ENCODE peak calls at places on chromosome 17, in ten cellular contexts. One of them, this sample, is unnamed.

GRCh38 chr17:35871415-35871814 is 2.7 kb upstream of the HEATR9 start:
- DNase-seq in chondrocyte: no peak
- DNase-seq in GM04504: no peak
- DNase-seq in stimulated activated CD4-positive, alpha-beta T cell treated with anti-CD3 and anti-CD28 coated beads, TNF-alpha, amount 100 ng/mL, for 24 hours: no peak
- DNase-seq in foreskin fibroblast: no peak
- DNase-seq in activated naive CD8-positive, alpha-beta T cell treated with anti-CD3 and anti-CD28 coated beads, Interleukin-2, amount 50 U/mL, for 24 hours: no peak
- DNase-seq in Daoy: no peak
- DNase-seq in GM10248: no peak
- DNase-seq in HEK293T: peak; percentile 12
- DNase-seq in EL: no peak
- DNase-seq in this sample: no peak

GRCh38 chr17:6244253-6244652 is 174.1 kb downstream of the WSCD1 start:
- DNase-seq in GM04504: no peak
- DNase-seq in GM10248: no peak
- DNase-seq in EL: no peak
- DNase-seq in activated naive CD8-positive, alpha-beta T cell treated with anti-CD3 and anti-CD28 coated beads, Interleukin-2, amount 50 U/mL, for 24 hours: no peak
- DNase-seq in HEK293T: no peak
- DNase-seq in chondrocyte: no peak
- DNase-seq in foreskin fibroblast: no peak
- DNase-seq in Daoy: no peak
- DNase-seq in stimulated activated CD4-positive, alpha-beta T cell treated with anti-CD3 and anti-CD28 coated beads, TNF-alpha, amount 100 ng/mL, for 24 hours: no peak
- DNase-seq in this sample: no peak

GRCh38 chr17:66431910-66432309 is 129.5 kb downstream of the PRKCA start:
- DNase-seq in GM04504: peak; percentile 64
- DNase-seq in stimulated activated CD4-positive, alpha-beta T cell treated with anti-CD3 and anti-CD28 coated beads, TNF-alpha, amount 100 ng/mL, for 24 hours: no peak
- DNase-seq in foreskin fibroblast: peak; percentile 52
- DNase-seq in GM10248: no peak
- DNase-seq in Daoy: peak; percentile 44
- DNase-seq in chondrocyte: no peak
- DNase-seq in HEK293T: no peak
- DNase-seq in activated naive CD8-positive, alpha-beta T cell treated with anti-CD3 and anti-CD28 coated beads, Interleukin-2, amount 50 U/mL, for 24 hours: no peak
- DNase-seq in EL: peak; percentile 85
- DNase-seq in this sample: no peak

GRCh38 chr17:11454096-11454495 is 144.2 kb upstream of the DNAH9 start:
- DNase-seq in GM04504: no peak
- DNase-seq in chondrocyte: no peak
- DNase-seq in Daoy: no peak
- DNase-seq in foreskin fibroblast: no peak
- DNase-seq in stimulated activated CD4-positive, alpha-beta T cell treated with anti-CD3 and anti-CD28 coated beads, TNF-alpha, amount 100 ng/mL, for 24 hours: no peak
- DNase-seq in EL: no peak
- DNase-seq in GM10248: no peak
- DNase-seq in HEK293T: no peak
- DNase-seq in activated naive CD8-positive, alpha-beta T cell treated with anti-CD3 and anti-CD28 coated beads, Interleukin-2, amount 50 U/mL, for 24 hours: no peak
- DNase-seq in this sample: no peak

GRCh38 chr17:42458497-42459255 is at the start of gene ATP6V0A1:
- DNase-seq in stimulated activated CD4-positive, alpha-beta T cell treated with anti-CD3 and anti-CD28 coated beads, TNF-alpha, amount 100 ng/mL, for 24 hours: peak; percentile 84
- DNase-seq in activated naive CD8-positive, alpha-beta T cell treated with anti-CD3 and anti-CD28 coated beads, Interleukin-2, amount 50 U/mL, for 24 hours: peak; percentile 95
- DNase-seq in GM04504: peak; percentile 59
- DNase-seq in EL: peak; percentile 88
- DNase-seq in chondrocyte: peak; percentile 95
- DNase-seq in foreskin fibroblast: peak; percentile 82
- DNase-seq in Daoy: peak; percentile 87
- DNase-seq in HEK293T: peak; percentile 96
- DNase-seq in GM10248: peak; percentile 94
- DNase-seq in this sample: peak; percentile 90

GRCh38 chr17:55238931-55239297 is 25.8 kb upstream of the HLF start:
- DNase-seq in chondrocyte: no peak
- DNase-seq in activated naive CD8-positive, alpha-beta T cell treated with anti-CD3 and anti-CD28 coated beads, Interleukin-2, amount 50 U/mL, for 24 hours: no peak
- DNase-seq in foreskin fibroblast: no peak
- DNase-seq in stimulated activated CD4-positive, alpha-beta T cell treated with anti-CD3 and anti-CD28 coated beads, TNF-alpha, amount 100 ng/mL, for 24 hours: no peak
- DNase-seq in HEK293T: peak; percentile 34
- DNase-seq in GM10248: no peak
- DNase-seq in Daoy: peak; percentile 2
- DNase-seq in GM04504: no peak
- DNase-seq in EL: no peak
- DNase-seq in this sample: no peak

GRCh38 chr17:74702132-74702876 is 10.4 kb downstream of the CD300LF start:
- DNase-seq in EL: no peak
- DNase-seq in Daoy: no peak
- DNase-seq in foreskin fibroblast: no peak
- DNase-seq in HEK293T: no peak
- DNase-seq in chondrocyte: no peak
- DNase-seq in stimulated activated CD4-positive, alpha-beta T cell treated with anti-CD3 and anti-CD28 coated beads, TNF-alpha, amount 100 ng/mL, for 24 hours: no peak
- DNase-seq in GM04504: no peak
- DNase-seq in activated naive CD8-positive, alpha-beta T cell treated with anti-CD3 and anti-CD28 coated beads, Interleukin-2, amount 50 U/mL, for 24 hours: no peak
- DNase-seq in GM10248: no peak
- DNase-seq in this sample: no peak

GRCh38 chr17:38747385-38748328 is 479 bp downstream of the PCGF2 start:
- DNase-seq in foreskin fibroblast: no peak
- DNase-seq in HEK293T: no peak
- DNase-seq in GM04504: no peak
- DNase-seq in stimulated activated CD4-positive, alpha-beta T cell treated with anti-CD3 and anti-CD28 coated beads, TNF-alpha, amount 100 ng/mL, for 24 hours: no peak
- DNase-seq in GM10248: peak; percentile 76
- DNase-seq in EL: no peak
- DNase-seq in Daoy: peak; percentile 39
- DNase-seq in activated naive CD8-positive, alpha-beta T cell treated with anti-CD3 and anti-CD28 coated beads, Interleukin-2, amount 50 U/mL, for 24 hours: peak; percentile 29
- DNase-seq in chondrocyte: no peak
- DNase-seq in this sample: peak; percentile 49

GRCh38 chr17:60390223-60390622 is 1.7 kb downstream of the USP32 start:
- DNase-seq in foreskin fibroblast: peak; percentile 71
- DNase-seq in stimulated activated CD4-positive, alpha-beta T cell treated with anti-CD3 and anti-CD28 coated beads, TNF-alpha, amount 100 ng/mL, for 24 hours: no peak
- DNase-seq in activated naive CD8-positive, alpha-beta T cell treated with anti-CD3 and anti-CD28 coated beads, Interleukin-2, amount 50 U/mL, for 24 hours: no peak
- DNase-seq in HEK293T: no peak
- DNase-seq in EL: peak; percentile 83
- DNase-seq in GM10248: no peak
- DNase-seq in GM04504: peak; percentile 59
- DNase-seq in chondrocyte: no peak
- DNase-seq in Daoy: peak; percentile 41
- DNase-seq in this sample: no peak

GRCh38 chr17:80564545-80564944 is 19.9 kb downstream of the RPTOR start:
- DNase-seq in stimulated activated CD4-positive, alpha-beta T cell treated with anti-CD3 and anti-CD28 coated beads, TNF-alpha, amount 100 ng/mL, for 24 hours: no peak
- DNase-seq in chondrocyte: no peak
- DNase-seq in HEK293T: no peak
- DNase-seq in EL: no peak
- DNase-seq in Daoy: no peak
- DNase-seq in GM10248: no peak
- DNase-seq in activated naive CD8-positive, alpha-beta T cell treated with anti-CD3 and anti-CD28 coated beads, Interleukin-2, amount 50 U/mL, for 24 hours: no peak
- DNase-seq in foreskin fibroblast: no peak
- DNase-seq in GM04504: no peak
- DNase-seq in this sample: no peak

GRCh38 chr17:12928736-12929135 is 89.1 kb downstream of the ELAC2 start:
- DNase-seq in Daoy: peak; percentile 25
- DNase-seq in HEK293T: no peak
- DNase-seq in activated naive CD8-positive, alpha-beta T cell treated with anti-CD3 and anti-CD28 coated beads, Interleukin-2, amount 50 U/mL, for 24 hours: no peak
- DNase-seq in chondrocyte: no peak
- DNase-seq in GM04504: no peak
- DNase-seq in GM10248: no peak
- DNase-seq in EL: peak; percentile 10
- DNase-seq in foreskin fibroblast: no peak
- DNase-seq in stimulated activated CD4-positive, alpha-beta T cell treated with anti-CD3 and anti-CD28 coated beads, TNF-alpha, amount 100 ng/mL, for 24 hours: no peak
- DNase-seq in this sample: no peak

GRCh38 chr17:64499805-64500486 is 3.1 kb upstream of the POLG2 start:
- DNase-seq in chondrocyte: no peak
- DNase-seq in EL: peak; percentile 44
- DNase-seq in foreskin fibroblast: no peak
- DNase-seq in stimulated activated CD4-positive, alpha-beta T cell treated with anti-CD3 and anti-CD28 coated beads, TNF-alpha, amount 100 ng/mL, for 24 hours: no peak
- DNase-seq in activated naive CD8-positive, alpha-beta T cell treated with anti-CD3 and anti-CD28 coated beads, Interleukin-2, amount 50 U/mL, for 24 hours: no peak
- DNase-seq in HEK293T: no peak
- DNase-seq in Daoy: no peak
- DNase-seq in GM04504: no peak
- DNase-seq in GM10248: no peak
- DNase-seq in this sample: no peak

GRCh38 chr17:64491034-64491860 is 5.6 kb downstream of the POLG2 start:
- DNase-seq in Daoy: peak; percentile 46
- DNase-seq in HEK293T: no peak
- DNase-seq in EL: peak; percentile 34
- DNase-seq in chondrocyte: no peak
- DNase-seq in activated naive CD8-positive, alpha-beta T cell treated with anti-CD3 and anti-CD28 coated beads, Interleukin-2, amount 50 U/mL, for 24 hours: peak; percentile 58
- DNase-seq in foreskin fibroblast: no peak
- DNase-seq in GM10248: no peak
- DNase-seq in GM04504: no peak
- DNase-seq in stimulated activated CD4-positive, alpha-beta T cell treated with anti-CD3 and anti-CD28 coated beads, TNF-alpha, amount 100 ng/mL, for 24 hours: no peak
- DNase-seq in this sample: no peak

GRCh38 chr17:39461911-39462641 is 790 bp downstream of the CDK12 start:
- DNase-seq in activated naive CD8-positive, alpha-beta T cell treated with anti-CD3 and anti-CD28 coated beads, Interleukin-2, amount 50 U/mL, for 24 hours: no peak
- DNase-seq in EL: no peak
- DNase-seq in Daoy: no peak
- DNase-seq in foreskin fibroblast: peak; percentile 58
- DNase-seq in HEK293T: no peak
- DNase-seq in GM04504: peak; percentile 37
- DNase-seq in GM10248: peak; percentile 82
- DNase-seq in chondrocyte: peak; percentile 52
- DNase-seq in stimulated activated CD4-positive, alpha-beta T cell treated with anti-CD3 and anti-CD28 coated beads, TNF-alpha, amount 100 ng/mL, for 24 hours: peak; percentile 54
- DNase-seq in this sample: no peak

GRCh38 chr17:49597928-49598655 is 22.4 kb downstream of the NXPH3 start:
- DNase-seq in GM10248: no peak
- DNase-seq in HEK293T: no peak
- DNase-seq in foreskin fibroblast: no peak
- DNase-seq in stimulated activated CD4-positive, alpha-beta T cell treated with anti-CD3 and anti-CD28 coated beads, TNF-alpha, amount 100 ng/mL, for 24 hours: no peak
- DNase-seq in GM04504: no peak
- DNase-seq in Daoy: no peak
- DNase-seq in activated naive CD8-positive, alpha-beta T cell treated with anti-CD3 and anti-CD28 coated beads, Interleukin-2, amount 50 U/mL, for 24 hours: no peak
- DNase-seq in chondrocyte: no peak
- DNase-seq in EL: no peak
- DNase-seq in this sample: no peak

GRCh38 chr17:55688057-55688456 is 34.6 kb downstream of the TMEM100 start:
- DNase-seq in Daoy: no peak
- DNase-seq in GM04504: no peak
- DNase-seq in chondrocyte: no peak
- DNase-seq in stimulated activated CD4-positive, alpha-beta T cell treated with anti-CD3 and anti-CD28 coated beads, TNF-alpha, amount 100 ng/mL, for 24 hours: no peak
- DNase-seq in activated naive CD8-positive, alpha-beta T cell treated with anti-CD3 and anti-CD28 coated beads, Interleukin-2, amount 50 U/mL, for 24 hours: no peak
- DNase-seq in EL: no peak
- DNase-seq in HEK293T: no peak
- DNase-seq in GM10248: no peak
- DNase-seq in foreskin fibroblast: no peak
- DNase-seq in this sample: no peak

GRCh38 chr17:77451894-77452852 is 311.4 kb downstream of the SEC14L1 start:
- DNase-seq in activated naive CD8-positive, alpha-beta T cell treated with anti-CD3 and anti-CD28 coated beads, Interleukin-2, amount 50 U/mL, for 24 hours: peak; percentile 64
- DNase-seq in chondrocyte: no peak
- DNase-seq in stimulated activated CD4-positive, alpha-beta T cell treated with anti-CD3 and anti-CD28 coated beads, TNF-alpha, amount 100 ng/mL, for 24 hours: no peak
- DNase-seq in GM04504: no peak
- DNase-seq in foreskin fibroblast: peak; percentile 76
- DNase-seq in HEK293T: no peak
- DNase-seq in Daoy: peak; percentile 84
- DNase-seq in GM10248: no peak
- DNase-seq in EL: peak; percentile 82
- DNase-seq in this sample: no peak

GRCh38 chr17:80474231-80474932 is 2.0 kb downstream of the NPTX1 start:
- DNase-seq in stimulated activated CD4-positive, alpha-beta T cell treated with anti-CD3 and anti-CD28 coated beads, TNF-alpha, amount 100 ng/mL, for 24 hours: no peak
- DNase-seq in chondrocyte: no peak
- DNase-seq in foreskin fibroblast: no peak
- DNase-seq in GM10248: no peak
- DNase-seq in GM04504: no peak
- DNase-seq in activated naive CD8-positive, alpha-beta T cell treated with anti-CD3 and anti-CD28 coated beads, Interleukin-2, amount 50 U/mL, for 24 hours: no peak
- DNase-seq in EL: peak; percentile 60
- DNase-seq in HEK293T: peak; percentile 75
- DNase-seq in Daoy: no peak
- DNase-seq in this sample: peak; percentile 58

GRCh38 chr17:78997881-78998280 is 11.7 kb downstream of the CANT1 start:
- DNase-seq in EL: no peak
- DNase-seq in foreskin fibroblast: no peak
- DNase-seq in chondrocyte: no peak
- DNase-seq in stimulated activated CD4-positive, alpha-beta T cell treated with anti-CD3 and anti-CD28 coated beads, TNF-alpha, amount 100 ng/mL, for 24 hours: no peak
- DNase-seq in Daoy: no peak
- DNase-seq in GM04504: no peak
- DNase-seq in activated naive CD8-positive, alpha-beta T cell treated with anti-CD3 and anti-CD28 coated beads, Interleukin-2, amount 50 U/mL, for 24 hours: no peak
- DNase-seq in GM10248: no peak
- DNase-seq in HEK293T: no peak
- DNase-seq in this sample: no peak

GRCh38 chr17:63170795-63171194 is 204.8 kb downstream of the TANC2 start:
- DNase-seq in HEK293T: no peak
- DNase-seq in GM04504: no peak
- DNase-seq in chondrocyte: no peak
- DNase-seq in stimulated activated CD4-positive, alpha-beta T cell treated with anti-CD3 and anti-CD28 coated beads, TNF-alpha, amount 100 ng/mL, for 24 hours: no peak
- DNase-seq in activated naive CD8-positive, alpha-beta T cell treated with anti-CD3 and anti-CD28 coated beads, Interleukin-2, amount 50 U/mL, for 24 hours: no peak
- DNase-seq in Daoy: no peak
- DNase-seq in GM10248: no peak
- DNase-seq in EL: no peak
- DNase-seq in foreskin fibroblast: no peak
- DNase-seq in this sample: no peak

GRCh38 chr17:19409509-19409908 is 1.5 kb upstream of the RNF112 start:
- DNase-seq in stimulated activated CD4-positive, alpha-beta T cell treated with anti-CD3 and anti-CD28 coated beads, TNF-alpha, amount 100 ng/mL, for 24 hours: no peak
- DNase-seq in foreskin fibroblast: peak; percentile 76
- DNase-seq in GM04504: no peak
- DNase-seq in HEK293T: no peak
- DNase-seq in chondrocyte: no peak
- DNase-seq in GM10248: no peak
- DNase-seq in activated naive CD8-positive, alpha-beta T cell treated with anti-CD3 and anti-CD28 coated beads, Interleukin-2, amount 50 U/mL, for 24 hours: no peak
- DNase-seq in EL: peak; percentile 92
- DNase-seq in Daoy: peak; percentile 89
- DNase-seq in this sample: no peak

GRCh38 chr17:42227849-42228696 is 33.8 kb upstream of the GHDC start:
- DNase-seq in Daoy: no peak
- DNase-seq in chondrocyte: no peak
- DNase-seq in EL: peak; percentile 16
- DNase-seq in activated naive CD8-positive, alpha-beta T cell treated with anti-CD3 and anti-CD28 coated beads, Interleukin-2, amount 50 U/mL, for 24 hours: no peak
- DNase-seq in GM10248: no peak
- DNase-seq in stimulated activated CD4-positive, alpha-beta T cell treated with anti-CD3 and anti-CD28 coated beads, TNF-alpha, amount 100 ng/mL, for 24 hours: no peak
- DNase-seq in HEK293T: no peak
- DNase-seq in foreskin fibroblast: no peak
- DNase-seq in GM04504: no peak
- DNase-seq in this sample: no peak

GRCh38 chr17:77454560-77455095 is 313.9 kb downstream of the SEC14L1 start:
- DNase-seq in GM10248: no peak
- DNase-seq in GM04504: no peak
- DNase-seq in HEK293T: no peak
- DNase-seq in activated naive CD8-positive, alpha-beta T cell treated with anti-CD3 and anti-CD28 coated beads, Interleukin-2, amount 50 U/mL, for 24 hours: no peak
- DNase-seq in Daoy: no peak
- DNase-seq in foreskin fibroblast: no peak
- DNase-seq in stimulated activated CD4-positive, alpha-beta T cell treated with anti-CD3 and anti-CD28 coated beads, TNF-alpha, amount 100 ng/mL, for 24 hours: no peak
- DNase-seq in chondrocyte: no peak
- DNase-seq in EL: no peak
- DNase-seq in this sample: no peak

GRCh38 chr17:63751806-63752205 is 10.2 kb upstream of the STRADA start:
- DNase-seq in activated naive CD8-positive, alpha-beta T cell treated with anti-CD3 and anti-CD28 coated beads, Interleukin-2, amount 50 U/mL, for 24 hours: no peak
- DNase-seq in GM10248: peak; percentile 21
- DNase-seq in GM04504: no peak
- DNase-seq in EL: no peak
- DNase-seq in stimulated activated CD4-positive, alpha-beta T cell treated with anti-CD3 and anti-CD28 coated beads, TNF-alpha, amount 100 ng/mL, for 24 hours: no peak
- DNase-seq in HEK293T: no peak
- DNase-seq in Daoy: no peak
- DNase-seq in chondrocyte: no peak
- DNase-seq in foreskin fibroblast: no peak
- DNase-seq in this sample: peak; percentile 62

GRCh38 chr17:17044846-17045561 is 2.7 kb downstream of the MPRIP start:
- DNase-seq in foreskin fibroblast: peak; percentile 61
- DNase-seq in GM04504: peak; percentile 50
- DNase-seq in GM10248: no peak
- DNase-seq in HEK293T: no peak
- DNase-seq in chondrocyte: peak; percentile 49
- DNase-seq in EL: peak; percentile 86
- DNase-seq in stimulated activated CD4-positive, alpha-beta T cell treated with anti-CD3 and anti-CD28 coated beads, TNF-alpha, amount 100 ng/mL, for 24 hours: no peak
- DNase-seq in Daoy: peak; percentile 79
- DNase-seq in activated naive CD8-positive, alpha-beta T cell treated with anti-CD3 and anti-CD28 coated beads, Interleukin-2, amount 50 U/mL, for 24 hours: no peak
- DNase-seq in this sample: peak; percentile 67

GRCh38 chr17:62140376-62140775 is 75.3 kb upstream of the MED13 start:
- DNase-seq in HEK293T: no peak
- DNase-seq in foreskin fibroblast: no peak
- DNase-seq in EL: no peak
- DNase-seq in activated naive CD8-positive, alpha-beta T cell treated with anti-CD3 and anti-CD28 coated beads, Interleukin-2, amount 50 U/mL, for 24 hours: no peak
- DNase-seq in stimulated activated CD4-positive, alpha-beta T cell treated with anti-CD3 and anti-CD28 coated beads, TNF-alpha, amount 100 ng/mL, for 24 hours: no peak
- DNase-seq in GM10248: no peak
- DNase-seq in GM04504: no peak
- DNase-seq in chondrocyte: no peak
- DNase-seq in Daoy: no peak
- DNase-seq in this sample: no peak

GRCh38 chr17:77445908-77446535 is 305.3 kb downstream of the SEC14L1 start:
- DNase-seq in GM04504: no peak
- DNase-seq in activated naive CD8-positive, alpha-beta T cell treated with anti-CD3 and anti-CD28 coated beads, Interleukin-2, amount 50 U/mL, for 24 hours: no peak
- DNase-seq in Daoy: no peak
- DNase-seq in HEK293T: no peak
- DNase-seq in chondrocyte: no peak
- DNase-seq in EL: no peak
- DNase-seq in stimulated activated CD4-positive, alpha-beta T cell treated with anti-CD3 and anti-CD28 coated beads, TNF-alpha, amount 100 ng/mL, for 24 hours: no peak
- DNase-seq in GM10248: no peak
- DNase-seq in foreskin fibroblast: no peak
- DNase-seq in this sample: peak; percentile 82

GRCh38 chr17:29734640-29735039 is 111.9 kb upstream of the CORO6 start:
- DNase-seq in foreskin fibroblast: no peak
- DNase-seq in chondrocyte: no peak
- DNase-seq in GM04504: no peak
- DNase-seq in stimulated activated CD4-positive, alpha-beta T cell treated with anti-CD3 and anti-CD28 coated beads, TNF-alpha, amount 100 ng/mL, for 24 hours: no peak
- DNase-seq in HEK293T: no peak
- DNase-seq in activated naive CD8-positive, alpha-beta T cell treated with anti-CD3 and anti-CD28 coated beads, Interleukin-2, amount 50 U/mL, for 24 hours: no peak
- DNase-seq in GM10248: no peak
- DNase-seq in Daoy: no peak
- DNase-seq in EL: no peak
- DNase-seq in this sample: no peak